ENCODE peak calls at places on chromosome 13, in six cellular contexts. One of them, this sample, is unnamed.

GRCh38 chr13:27928805-27929753 is 9.3 kb downstream of the PDX1 start:
- DNase-seq in lower lobe of right lung: no peak
- DNase-seq in GM12878: no peak
- DNase-seq in neuronal stem cell: no peak
- DNase-seq in heart left ventricle: no peak
- DNase-seq in thoracic aorta: no peak
- DNase-seq in this sample: no peak

GRCh38 chr13:22077205-22077683 is 406.4 kb downstream of the FGF9 start:
- DNase-seq in heart left ventricle: no peak
- DNase-seq in lower lobe of right lung: no peak
- DNase-seq in neuronal stem cell: no peak
- DNase-seq in GM12878: no peak
- DNase-seq in thoracic aorta: no peak
- DNase-seq in this sample: no peak

GRCh38 chr13:53782400-53783030 is 753.9 kb downstream of the OLFM4 start:
- DNase-seq in lower lobe of right lung: no peak
- DNase-seq in GM12878: peak; percentile 3
- DNase-seq in neuronal stem cell: peak; percentile 63
- DNase-seq in heart left ventricle: no peak
- DNase-seq in thoracic aorta: no peak
- DNase-seq in this sample: peak; percentile 17

GRCh38 chr13:35923347-35923746 is 207.8 kb downstream of the DCLK1 start:
- DNase-seq in heart left ventricle: peak; percentile 49
- DNase-seq in neuronal stem cell: no peak
- DNase-seq in lower lobe of right lung: no peak
- DNase-seq in GM12878: no peak
- DNase-seq in thoracic aorta: no peak
- DNase-seq in this sample: no peak

GRCh38 chr13:33644607-33645543 is 173.1 kb upstream of the RFC3 start:
- DNase-seq in heart left ventricle: peak; percentile 34
- DNase-seq in neuronal stem cell: no peak
- DNase-seq in GM12878: no peak
- DNase-seq in lower lobe of right lung: no peak
- DNase-seq in thoracic aorta: no peak
- DNase-seq in this sample: no peak

GRCh38 chr13:27219611-27220010 is 31.7 kb upstream of the RPL21 start:
- DNase-seq in lower lobe of right lung: no peak
- DNase-seq in heart left ventricle: no peak
- DNase-seq in neuronal stem cell: no peak
- DNase-seq in GM12878: no peak
- DNase-seq in thoracic aorta: no peak
- DNase-seq in this sample: no peak

GRCh38 chr13:99256283-99256682 is 1.9 kb downstream of the GPR18 start:
- DNase-seq in heart left ventricle: no peak
- DNase-seq in thoracic aorta: no peak
- DNase-seq in neuronal stem cell: no peak
- DNase-seq in lower lobe of right lung: no peak
- DNase-seq in GM12878: no peak
- DNase-seq in this sample: no peak

GRCh38 chr13:69556540-69557196 is 551.0 kb upstream of the ATXN8OS start:
- DNase-seq in neuronal stem cell: no peak
- DNase-seq in lower lobe of right lung: no peak
- DNase-seq in thoracic aorta: no peak
- DNase-seq in heart left ventricle: no peak
- DNase-seq in GM12878: no peak
- DNase-seq in this sample: no peak

GRCh38 chr13:86758116-86758515 is 913.1 kb upstream of the SLITRK5 start:
- DNase-seq in lower lobe of right lung: no peak
- DNase-seq in thoracic aorta: no peak
- DNase-seq in GM12878: no peak
- DNase-seq in neuronal stem cell: no peak
- DNase-seq in heart left ventricle: no peak
- DNase-seq in this sample: no peak

GRCh38 chr13:67308004-67308772 is 78.1 kb upstream of the PCDH9 start:
- DNase-seq in thoracic aorta: no peak
- DNase-seq in GM12878: no peak
- DNase-seq in neuronal stem cell: no peak
- DNase-seq in heart left ventricle: no peak
- DNase-seq in lower lobe of right lung: no peak
- DNase-seq in this sample: no peak

GRCh38 chr13:56755181-56755580 is 385.5 kb upstream of the PRR20A start:
- DNase-seq in lower lobe of right lung: no peak
- DNase-seq in thoracic aorta: no peak
- DNase-seq in heart left ventricle: no peak
- DNase-seq in GM12878: no peak
- DNase-seq in neuronal stem cell: no peak
- DNase-seq in this sample: no peak

GRCh38 chr13:51339952-51340732 is 651 bp downstream of the SERPINE3 start:
- DNase-seq in thoracic aorta: no peak
- DNase-seq in neuronal stem cell: no peak
- DNase-seq in GM12878: no peak
- DNase-seq in heart left ventricle: no peak
- DNase-seq in lower lobe of right lung: no peak
- DNase-seq in this sample: no peak

GRCh38 chr13:48405865-48406264 is 7.0 kb downstream of the LPAR6 start:
- DNase-seq in neuronal stem cell: no peak
- DNase-seq in heart left ventricle: no peak
- DNase-seq in GM12878: no peak
- DNase-seq in lower lobe of right lung: no peak
- DNase-seq in thoracic aorta: no peak
- DNase-seq in this sample: no peak

GRCh38 chr13:35484384-35484783 is 7.9 kb upstream of the MAB21L1 start:
- DNase-seq in GM12878: no peak
- DNase-seq in neuronal stem cell: no peak
- DNase-seq in heart left ventricle: no peak
- DNase-seq in lower lobe of right lung: no peak
- DNase-seq in thoracic aorta: no peak
- DNase-seq in this sample: no peak

GRCh38 chr13:106522898-106523525 is 12.4 kb downstream of the EFNB2 start:
- DNase-seq in neuronal stem cell: no peak
- DNase-seq in lower lobe of right lung: no peak
- DNase-seq in thoracic aorta: no peak
- DNase-seq in GM12878: no peak
- DNase-seq in heart left ventricle: no peak
- DNase-seq in this sample: peak; percentile 41

GRCh38 chr13:107518292-107518691 is 697.0 kb downstream of the LIG4 start:
- DNase-seq in heart left ventricle: no peak
- DNase-seq in lower lobe of right lung: no peak
- DNase-seq in GM12878: no peak
- DNase-seq in neuronal stem cell: no peak
- DNase-seq in thoracic aorta: no peak
- DNase-seq in this sample: no peak

GRCh38 chr13:36029171-36029570 is 102.0 kb downstream of the DCLK1 start:
- DNase-seq in heart left ventricle: no peak
- DNase-seq in lower lobe of right lung: no peak
- DNase-seq in neuronal stem cell: no peak
- DNase-seq in GM12878: no peak
- DNase-seq in thoracic aorta: no peak
- DNase-seq in this sample: no peak

GRCh38 chr13:95603887-95604533 is 40.5 kb downstream of the DZIP1 start:
- DNase-seq in GM12878: no peak
- DNase-seq in thoracic aorta: no peak
- DNase-seq in neuronal stem cell: no peak
- DNase-seq in heart left ventricle: no peak
- DNase-seq in lower lobe of right lung: no peak
- DNase-seq in this sample: peak; percentile 66

GRCh38 chr13:30702006-30702405 is 33.3 kb upstream of the ALOX5AP start:
- DNase-seq in GM12878: no peak
- DNase-seq in neuronal stem cell: no peak
- DNase-seq in heart left ventricle: no peak
- DNase-seq in lower lobe of right lung: no peak
- DNase-seq in thoracic aorta: no peak
- DNase-seq in this sample: no peak

GRCh38 chr13:28204690-28205443 is 66.5 kb downstream of the PAN3 start:
- DNase-seq in thoracic aorta: no peak
- DNase-seq in GM12878: peak; percentile 13
- DNase-seq in heart left ventricle: no peak
- DNase-seq in neuronal stem cell: no peak
- DNase-seq in lower lobe of right lung: no peak
- DNase-seq in this sample: no peak

GRCh38 chr13:60164490-60164889 is 762 bp upstream of the DIAPH3 start:
- DNase-seq in neuronal stem cell: no peak
- DNase-seq in heart left ventricle: no peak
- DNase-seq in thoracic aorta: no peak
- DNase-seq in GM12878: no peak
- DNase-seq in lower lobe of right lung: no peak
- DNase-seq in this sample: peak; percentile 27

GRCh38 chr13:103898481-103898880 is 832.3 kb upstream of the SLC10A2 start:
- DNase-seq in neuronal stem cell: no peak
- DNase-seq in lower lobe of right lung: no peak
- DNase-seq in GM12878: no peak
- DNase-seq in thoracic aorta: no peak
- DNase-seq in heart left ventricle: no peak
- DNase-seq in this sample: no peak

GRCh38 chr13:95137096-95137495 is 164.2 kb downstream of the ABCC4 start:
- DNase-seq in GM12878: no peak
- DNase-seq in heart left ventricle: no peak
- DNase-seq in lower lobe of right lung: no peak
- DNase-seq in neuronal stem cell: no peak
- DNase-seq in thoracic aorta: no peak
- DNase-seq in this sample: no peak

GRCh38 chr13:40680659-40681323 is 14.3 kb upstream of the FOXO1 start:
- DNase-seq in GM12878: no peak
- DNase-seq in neuronal stem cell: no peak
- DNase-seq in lower lobe of right lung: no peak
- DNase-seq in thoracic aorta: no peak
- DNase-seq in heart left ventricle: no peak
- DNase-seq in this sample: no peak

GRCh38 chr13:67554296-67554695 is 324.2 kb upstream of the PCDH9 start:
- DNase-seq in thoracic aorta: no peak
- DNase-seq in heart left ventricle: no peak
- DNase-seq in GM12878: no peak
- DNase-seq in neuronal stem cell: no peak
- DNase-seq in lower lobe of right lung: no peak
- DNase-seq in this sample: no peak

GRCh38 chr13:29969286-29969685 is 118.9 kb upstream of the UBL3 start:
- DNase-seq in heart left ventricle: no peak
- DNase-seq in lower lobe of right lung: no peak
- DNase-seq in neuronal stem cell: no peak
- DNase-seq in GM12878: no peak
- DNase-seq in thoracic aorta: no peak
- DNase-seq in this sample: no peak

GRCh38 chr13:37046062-37046461 is 13.4 kb downstream of the SUPT20H start:
- DNase-seq in neuronal stem cell: no peak
- DNase-seq in thoracic aorta: no peak
- DNase-seq in lower lobe of right lung: no peak
- DNase-seq in heart left ventricle: no peak
- DNase-seq in GM12878: no peak
- DNase-seq in this sample: no peak

GRCh38 chr13:37037231-37037630 is 22.3 kb downstream of the SUPT20H start:
- DNase-seq in GM12878: no peak
- DNase-seq in thoracic aorta: no peak
- DNase-seq in neuronal stem cell: no peak
- DNase-seq in lower lobe of right lung: no peak
- DNase-seq in heart left ventricle: no peak
- DNase-seq in this sample: no peak

GRCh38 chr13:37039908-37040307 is 19.6 kb downstream of the SUPT20H start:
- DNase-seq in heart left ventricle: no peak
- DNase-seq in lower lobe of right lung: no peak
- DNase-seq in neuronal stem cell: no peak
- DNase-seq in thoracic aorta: no peak
- DNase-seq in GM12878: no peak
- DNase-seq in this sample: no peak

GRCh38 chr13:37040789-37041188 is 18.7 kb downstream of the SUPT20H start:
- DNase-seq in lower lobe of right lung: no peak
- DNase-seq in heart left ventricle: no peak
- DNase-seq in thoracic aorta: no peak
- DNase-seq in neuronal stem cell: no peak
- DNase-seq in GM12878: no peak
- DNase-seq in this sample: no peak
- H3K36me3 ChIP-seq in lower lobe of right lung: peaks cover 96% of the 10 kb centered on the region
- H3K36me3 ChIP-seq in heart left ventricle: peaks cover 100% of the 10 kb centered on the region
- H3K36me3 ChIP-seq in thoracic aorta: peaks cover 33% of the 10 kb centered on the region
- H3K36me3 ChIP-seq in neuronal stem cell: peaks cover 21% of the 10 kb centered on the region
- H3K36me3 ChIP-seq in GM12878: no peaks in the 10 kb centered on the region
- H3K36me3 ChIP-seq in this sample: peaks cover 7% of the 10 kb centered on the region

GRCh38 chr13:102872531-102872930 is 26.7 kb downstream of the ERCC5 start:
- DNase-seq in lower lobe of right lung: no peak
- DNase-seq in neuronal stem cell: no peak
- DNase-seq in thoracic aorta: no peak
- DNase-seq in heart left ventricle: no peak
- DNase-seq in GM12878: no peak
- DNase-seq in this sample: no peak

GRCh38 chr13:102873653-102874052 is 27.8 kb downstream of the ERCC5 start:
- DNase-seq in GM12878: no peak
- DNase-seq in heart left ventricle: no peak
- DNase-seq in lower lobe of right lung: no peak
- DNase-seq in thoracic aorta: no peak
- DNase-seq in neuronal stem cell: no peak
- DNase-seq in this sample: no peak

GRCh38 chr13:102869948-102870676 is 24.3 kb downstream of the ERCC5 start:
- DNase-seq in heart left ventricle: no peak
- DNase-seq in thoracic aorta: no peak
- DNase-seq in lower lobe of right lung: no peak
- DNase-seq in neuronal stem cell: no peak
- DNase-seq in GM12878: no peak
- DNase-seq in this sample: no peak

GRCh38 chr13:102870677-102871415 is 25.0 kb downstream of the ERCC5 start:
- DNase-seq in GM12878: no peak
- DNase-seq in lower lobe of right lung: peak; percentile 62
- DNase-seq in heart left ventricle: peak; percentile 59
- DNase-seq in neuronal stem cell: peak; percentile 50
- DNase-seq in thoracic aorta: no peak
- DNase-seq in this sample: peak; percentile 50

DNA sequence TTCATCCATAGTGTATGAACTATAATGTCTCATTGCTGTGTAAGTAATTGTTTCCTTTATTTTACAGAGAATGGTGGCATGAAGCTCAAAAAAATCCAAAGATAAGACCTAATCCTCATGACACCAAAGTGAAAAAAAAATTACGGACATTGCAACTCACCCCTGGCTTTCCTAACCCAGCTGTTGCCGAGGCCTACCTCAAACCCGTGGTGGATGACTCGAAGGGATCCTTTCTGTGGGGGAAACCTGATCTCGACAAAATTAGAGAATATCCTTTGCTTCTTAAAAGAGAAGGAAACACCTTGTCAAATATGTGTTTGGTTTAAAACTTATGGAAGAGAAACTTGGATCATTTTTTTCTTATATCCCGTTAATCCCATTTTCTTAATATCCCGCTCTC is 26.3 kb downstream of the ERCC5 start:
- DNase-seq in GM12878: no peak
- DNase-seq in neuronal stem cell: no peak
- DNase-seq in thoracic aorta: no peak
- DNase-seq in lower lobe of right lung: no peak
- DNase-seq in heart left ventricle: no peak
- DNase-seq in this sample: no peak
- H3K36me3 ChIP-seq in GM12878: peaks cover 8% of the 10 kb centered on the region
- H3K36me3 ChIP-seq in neuronal stem cell: peaks cover 5% of the 10 kb centered on the region
- H3K36me3 ChIP-seq in thoracic aorta: peaks cover 46% of the 10 kb centered on the region
- H3K36me3 ChIP-seq in lower lobe of right lung: peaks cover 87% of the 10 kb centered on the region
- H3K36me3 ChIP-seq in heart left ventricle: peaks cover 98% of the 10 kb centered on the region
- H3K36me3 ChIP-seq in this sample: peaks cover 10% of the 10 kb centered on the region

GRCh38 chr13:110421696-110422395 is 114.8 kb downstream of the COL4A2 start:
- DNase-seq in heart left ventricle: no peak
- DNase-seq in GM12878: no peak
- DNase-seq in thoracic aorta: no peak
- DNase-seq in lower lobe of right lung: no peak
- DNase-seq in neuronal stem cell: no peak
- DNase-seq in this sample: no peak
- H3K36me3 ChIP-seq in heart left ventricle: peaks cover 24% of the 10 kb centered on the region
- H3K36me3 ChIP-seq in GM12878: no peaks in the 10 kb centered on the region
- H3K36me3 ChIP-seq in thoracic aorta: no peaks in the 10 kb centered on the region
- H3K36me3 ChIP-seq in lower lobe of right lung: peaks cover 6% of the 10 kb centered on the region
- H3K36me3 ChIP-seq in neuronal stem cell: peaks cover 7% of the 10 kb centered on the region
- H3K36me3 ChIP-seq in this sample: no peaks in the 10 kb centered on the region

GRCh38 chr13:112146073-112146360 is 79.1 kb downstream of the SOX1 start:
- DNase-seq in lower lobe of right lung: no peak
- DNase-seq in thoracic aorta: no peak
- DNase-seq in GM12878: no peak
- DNase-seq in heart left ventricle: no peak
- DNase-seq in neuronal stem cell: no peak
- DNase-seq in this sample: no peak
- H3K36me3 ChIP-seq in lower lobe of right lung: no peaks in the 10 kb centered on the region
- H3K36me3 ChIP-seq in thoracic aorta: no peaks in the 10 kb centered on the region
- H3K36me3 ChIP-seq in GM12878: no peaks in the 10 kb centered on the region
- H3K36me3 ChIP-seq in heart left ventricle: no peaks in the 10 kb centered on the region
- H3K36me3 ChIP-seq in neuronal stem cell: no peaks in the 10 kb centered on the region
- H3K36me3 ChIP-seq in this sample: no peaks in the 10 kb centered on the region

This sample was measured in colonic mucosa.